ENCODE peak calls at places on chromosomes 11 and 22, in ten cellular contexts. D is AG08396, L is SK-N-SH, Z is T-helper 1 cell, U is neural progenitor cell, Y is heart right ventricle, I is right cardiac atrium, N is GM13977, P is lower lobe of right lung, B is osteocyte. Q is an unnamed sample.

GRCh38 chr22:31049815-31050420 is 31.2 kb upstream of the SMTN start:
- DNase-seq in D (no peak), L (no peak), Z (no peak), U (no peak), Y (no peak), I (no peak), N (no peak), P (no peak), B (no peak), Q (no peak)

GRCh38 chr22:42615092-42615859 is 593 bp upstream of the POLDIP3 start:
- DNase-seq in D (peak), L (peak), Z (peak), U (peak), Y (peak), I (peak), N (peak), P (peak), B (peak), Q (peak)

GRCh38 chr22:44358723-44359440 is 46.1 kb upstream of the SHISAL1 start:
- DNase-seq in D (no peak), L (no peak), Z (no peak), U (no peak), Y (no peak), I (peak), N (no peak), P (peak), B (no peak), Q (peak)

GRCh38 chr11:74577624-74578396 is 14.6 kb upstream of the POLD3 start:
- DNase-seq in D (no peak), L (peak), Z (no peak), U (no peak), Y (no peak), I (no peak), N (no peak), P (no peak), B (no peak), Q (no peak)

GRCh38 chr11:44526438-44526837 is 39.0 kb upstream of the CD82 start:
- DNase-seq in D (no peak), L (no peak), Z (no peak), U (no peak), Y (no peak), I (no peak), N (no peak), P (no peak), B (no peak), Q (no peak)

GRCh38 chr11:19632435-19632834 is 80.2 kb upstream of the NAV2 start:
- DNase-seq in D (no peak), L (peak), Z (no peak), U (no peak), Y (no peak), I (no peak), N (no peak), P (no peak), B (no peak), Q (no peak)

GRCh38 chr11:36065436-36065835 is 121.6 kb downstream of the LDLRAD3 start:
- DNase-seq in D (no peak), L (no peak), Z (no peak), U (no peak), Y (no peak), I (no peak), N (no peak), P (no peak), B (no peak), Q (no peak)

GRCh38 chr11:65279713-65280459 is 18.1 kb downstream of the POLA2 start:
- DNase-seq in D (no peak), L (no peak), Z (peak), U (no peak), Y (peak), I (no peak), N (peak), P (no peak), B (no peak), Q (no peak)

GRCh38 chr22:49966716-49967332 is 6.3 kb downstream of the PIM3 start:
- DNase-seq in D (no peak), L (peak), Z (peak), U (peak), Y (peak), I (peak), N (no peak), P (peak), B (no peak), Q (peak)

GRCh38 chr11:57752954-57753353 is 1.3 kb upstream of the BTBD18 start:
- DNase-seq in D (no peak), L (no peak), Z (no peak), U (no peak), Y (no peak), I (peak), N (no peak), P (no peak), B (no peak), Q (no peak)

GRCh38 chr11:6647282-6647679 is 8.3 kb downstream of the DCHS1 start:
- DNase-seq in D (no peak), L (peak), Z (no peak), U (no peak), Y (peak), I (peak), N (no peak), P (no peak), B (peak), Q (no peak)

GRCh38 chr22:45180280-45180679 is 16.6 kb downstream of the NUP50 start:
- DNase-seq in D (no peak), L (no peak), Z (no peak), U (no peak), Y (no peak), I (no peak), N (no peak), P (no peak), B (no peak), Q (no peak)

GRCh38 chr22:43183496-43184263 is 3.3 kb downstream of the TTLL12 start:
- DNase-seq in D (no peak), L (no peak), Z (no peak), U (no peak), Y (no peak), I (peak), N (no peak), P (no peak), B (no peak), Q (no peak)

GRCh38 chr11:10413268-10413667 is 41.8 kb upstream of the AMPD3 start:
- DNase-seq in D (no peak), L (no peak), Z (peak), U (no peak), Y (peak), I (no peak), N (no peak), P (no peak), B (no peak), Q (no peak)

GRCh38 chr11:8335186-8335585 is 71.5 kb upstream of the LMO1 start:
- DNase-seq in D (no peak), L (no peak), Z (no peak), U (no peak), Y (no peak), I (no peak), N (no peak), P (no peak), B (no peak), Q (no peak)

GRCh38 chr11:76096552-76096951 is 109.8 kb downstream of the WNT11 start:
- DNase-seq in D (no peak), L (no peak), Z (no peak), U (no peak), Y (no peak), I (no peak), N (no peak), P (no peak), B (no peak), Q (no peak)

GRCh38 chr22:39900306-39901227 is at the start of gene GRAP2:
- DNase-seq in D (no peak), L (no peak), Z (peak), U (no peak), Y (no peak), I (no peak), N (peak), P (no peak), B (no peak), Q (no peak)

GRCh38 chr11:107044503-107044902 is 26.2 kb upstream of the GUCY1A2 start:
- DNase-seq in D (no peak), L (no peak), Z (no peak), U (no peak), Y (no peak), I (no peak), N (no peak), P (no peak), B (no peak), Q (no peak)

GRCh38 chr11:121524233-121524631 is 71.5 kb upstream of the SORL1-AS1 start:
- DNase-seq in D (no peak), L (peak), Z (no peak), U (no peak), Y (no peak), I (no peak), N (no peak), P (no peak), B (peak), Q (no peak)

GRCh38 chr11:131815631-131816030 is 445.2 kb downstream of the NTM start:
- DNase-seq in D (no peak), L (no peak), Z (no peak), U (peak), Y (no peak), I (no peak), N (no peak), P (no peak), B (no peak), Q (no peak)

GRCh38 chr11:85758026-85758425 is 52.9 kb downstream of the SYTL2 start:
- DNase-seq in D (no peak), L (no peak), Z (no peak), U (no peak), Y (no peak), I (no peak), N (no peak), P (no peak), B (no peak), Q (no peak)

Q was measured in suprapubic skin.